ENCODE peak calls at places on chromosomes 13 and 19, in four cellular contexts. N is K562, L is H1, Y is HepG2. E is an unnamed sample.

GRCh38 chr13:72341904-72342303 is 385.5 kb downstream of the MZT1 start:
- DNase-seq in N (no peak), L (no peak), Y (peak), E (no peak)

GRCh38 chr19:4742717-4743646 is 19.3 kb upstream of the DPP9 start:
- DNase-seq in N (no peak), L (peak), Y (no peak), E (no peak)

GRCh38 chr19:36041831-36042230 is 9.2 kb upstream of the CLIP3 start:
- DNase-seq in N (no peak), L (no peak), Y (peak), E (peak)

GRCh38 chr19:2476451-2477140 is 669 bp downstream of the GADD45B start:
- DNase-seq in N (peak), L (peak), Y (no peak), E (no peak)

GRCh38 chr13:74174810-74175209 is 40.6 kb upstream of the KLF12 start:
- DNase-seq in N (no peak), L (no peak), Y (no peak), E (no peak)

GRCh38 chr19:12655546-12655945 is 11.0 kb downstream of the MAN2B1 start:
- DNase-seq in N (no peak), L (no peak), Y (no peak), E (no peak)

GRCh38 chr13:106916329-106916728 is 348.4 kb upstream of the ARGLU1 start:
- DNase-seq in N (no peak), L (no peak), Y (no peak), E (no peak)

GRCh38 chr19:48988286-48988685 is 4.8 kb downstream of the GYS1 start:
- DNase-seq in N (no peak), L (no peak), Y (no peak), E (no peak)

GRCh38 chr13:54563286-54563685 is 1534.7 kb downstream of the OLFM4 start:
- DNase-seq in N (no peak), L (no peak), Y (no peak), E (no peak)

GRCh38 chr19:49216076-49216475 is 58.5 kb downstream of the TRPM4 start:
- DNase-seq in N (no peak), L (no peak), Y (no peak), E (no peak)

GRCh38 chr13:27549406-27549981 is 70.8 kb downstream of the LNX2 start:
- DNase-seq in N (no peak), L (no peak), Y (no peak), E (no peak)

GRCh38 chr19:38073806-38074685 is 150.0 kb downstream of the DPF1 start:
- DNase-seq in N (no peak), L (peak), Y (peak), E (no peak)

DNA sequence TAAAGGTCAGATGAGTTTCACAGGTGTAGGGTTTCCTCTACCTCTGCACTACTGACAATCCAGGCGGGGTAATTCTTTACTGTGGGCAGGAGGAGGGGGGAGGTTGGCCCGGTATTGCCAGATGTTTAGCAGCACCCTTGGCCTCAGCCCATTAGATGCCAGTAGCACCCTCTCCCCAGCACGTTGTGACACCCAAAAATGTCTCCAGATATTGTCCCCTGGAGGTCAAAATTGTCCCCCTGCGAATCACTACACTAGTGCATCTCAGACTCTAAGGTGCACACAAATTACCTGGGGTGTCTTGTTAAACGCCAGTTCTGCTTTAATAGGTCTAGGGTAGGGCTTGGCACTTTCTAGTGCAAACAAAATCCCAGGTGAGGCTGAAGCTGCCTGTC is 3.4 kb upstream of the UBAC2 start:
- DNase-seq in N (no peak), L (no peak), Y (no peak), E (no peak)
- TF ChIP-seq GABPA in N (no peak), L (no peak), Y (no peak), E (no peak)

DNA sequence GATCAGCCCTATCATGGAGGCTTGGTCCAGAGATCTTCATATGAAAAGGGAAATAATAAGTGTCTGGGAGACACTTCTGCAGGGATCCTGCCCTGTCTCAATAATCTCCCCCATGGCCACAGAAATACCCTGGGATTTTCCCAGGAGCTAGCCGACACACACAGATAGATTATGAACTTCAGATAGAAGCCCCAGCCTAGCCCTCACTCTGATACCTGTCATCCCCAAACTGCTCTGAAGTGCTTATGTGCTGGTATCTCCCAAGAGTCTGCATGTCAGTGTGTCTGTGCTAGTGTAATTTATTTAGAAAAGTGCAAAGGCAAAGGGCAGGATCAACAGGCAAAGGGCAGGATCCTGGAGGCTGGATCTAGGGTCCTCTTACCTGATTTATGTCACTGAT is 38.7 kb upstream of the ZNF766 start:
- DNase-seq in N (no peak), L (no peak), Y (no peak), E (no peak)
- TF ChIP-seq GABPA in N (no peak), L (no peak), Y (no peak), E (no peak)

GRCh38 chr13:25692156-25692555 is 320.4 kb downstream of the ATP8A2 start:
- DNase-seq in N (no peak), L (no peak), Y (no peak), E (no peak)
- TF ChIP-seq GABPA in N (no peak), L (no peak), Y (no peak), E (no peak)

GRCh38 chr19:42555801-42556200 is 27.5 kb upstream of the CEACAM1 start:
- DNase-seq in N (no peak), L (no peak), Y (no peak), E (no peak)

GRCh38 chr19:42554046-42554575 is 25.8 kb upstream of the CEACAM1 start:
- DNase-seq in N (no peak), L (no peak), Y (no peak), E (no peak)

GRCh38 chr19:42555317-42555716 is 27.0 kb upstream of the CEACAM1 start:
- DNase-seq in N (no peak), L (no peak), Y (no peak), E (no peak)

GRCh38 chr19:42553292-42554045 is 25.2 kb upstream of the CEACAM1 start:
- DNase-seq in N (no peak), L (no peak), Y (peak), E (peak)

GRCh38 chr19:42552086-42553065 is 24.1 kb upstream of the CEACAM1 start:
- DNase-seq in N (no peak), L (no peak), Y (no peak), E (no peak)
- TF ChIP-seq GABPA in N (no peak), L (no peak), Y (no peak), E (no peak)

GRCh38 chr13:97015661-97016350 is 21.5 kb upstream of the OXGR1 start:
- DNase-seq in N (no peak), L (no peak), Y (no peak), E (no peak)
- TF ChIP-seq GABPA in N (no peak), L (no peak), Y (no peak), E (no peak)

DNA sequence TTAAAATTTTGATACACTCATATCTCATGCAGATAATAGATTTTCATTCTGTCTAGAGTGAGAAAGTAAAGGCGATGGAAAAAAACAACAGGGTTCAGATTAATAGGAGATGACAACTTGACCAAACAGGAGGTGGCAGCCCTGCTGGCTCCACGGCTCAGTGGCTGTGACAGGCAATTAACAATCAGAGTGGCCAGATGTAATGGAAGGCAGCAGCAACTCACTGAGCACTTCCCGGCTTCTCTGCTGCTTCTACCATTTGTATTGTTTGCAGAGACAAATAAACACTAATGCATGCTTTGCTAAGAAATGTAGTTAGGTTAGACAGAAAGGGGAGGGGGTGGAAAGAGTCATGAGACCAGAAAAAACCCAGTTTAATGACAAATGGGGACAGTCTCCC is 473.0 kb upstream of the SLC10A2 start:
- DNase-seq in N (no peak), L (no peak), Y (no peak), E (no peak)
- TF ChIP-seq GABPA in N (no peak), L (no peak), Y (no peak), E (no peak)

DNA sequence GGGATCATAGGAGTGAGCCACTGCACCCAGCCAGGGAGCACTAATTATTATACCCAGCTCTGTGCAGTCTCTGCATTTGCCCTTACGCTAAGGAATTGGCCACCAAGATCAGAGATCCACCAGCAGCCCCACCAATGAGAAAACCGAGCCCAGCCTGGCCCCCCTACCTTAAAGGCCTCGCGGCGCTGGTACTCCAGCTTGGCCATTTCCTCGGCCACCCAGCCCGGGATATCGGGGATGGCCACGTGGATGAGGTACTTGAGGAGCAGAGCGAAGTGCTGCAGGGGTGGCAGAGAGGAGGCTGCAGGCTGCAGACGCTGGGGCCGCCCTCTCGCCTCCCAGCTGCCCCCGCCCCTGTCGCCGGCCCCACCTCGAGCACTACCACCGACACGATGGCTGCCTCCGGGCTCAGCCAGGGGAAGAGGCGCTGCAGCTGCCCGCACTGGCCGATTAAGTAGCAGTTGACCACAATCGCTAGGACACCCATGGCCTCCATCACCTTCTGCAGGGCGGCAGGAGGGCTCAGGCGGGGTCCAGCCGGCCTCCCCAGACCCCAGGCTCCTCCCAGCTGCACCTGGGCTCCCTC is 7.5 kb downstream of the ANO8 start:
- DNase-seq in N (no peak), L (no peak), Y (no peak), E (no peak)
- TF ChIP-seq GABPA in N (no peak), L (no peak), Y (no peak), E (no peak)

DNA sequence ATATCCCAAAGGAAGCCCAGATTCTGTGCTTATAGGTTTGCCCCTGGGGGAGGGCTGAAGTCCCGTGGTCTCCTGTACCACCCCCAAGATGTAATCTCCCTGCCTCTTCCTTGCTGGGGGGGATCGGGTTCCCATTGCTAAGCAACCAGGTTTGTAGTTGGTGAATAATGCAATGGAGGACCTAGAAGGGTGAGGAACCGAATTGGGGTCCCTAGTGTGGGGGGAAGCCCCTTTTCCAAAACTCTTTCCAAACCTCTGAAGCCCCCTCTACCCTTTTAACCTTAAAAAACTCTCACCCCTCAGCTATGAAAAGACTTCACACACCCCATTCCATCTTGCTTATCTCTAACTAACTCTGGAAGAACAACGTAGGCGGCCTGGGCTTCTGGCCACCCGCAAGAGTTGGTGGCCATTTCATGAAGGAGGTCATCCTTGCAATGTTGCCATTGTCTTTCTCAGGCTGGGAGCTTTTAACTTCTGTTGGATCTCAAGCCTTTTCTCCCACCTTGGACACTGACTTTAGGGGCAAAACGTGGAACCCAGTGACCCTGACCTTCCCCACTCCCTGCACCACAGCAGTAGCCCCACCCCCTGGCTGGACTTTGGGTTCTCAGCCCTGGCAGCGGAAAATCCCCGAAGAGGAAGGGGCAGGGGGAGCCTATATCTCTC is 661 bp downstream of the PALM3 start:
- DNase-seq in N (no peak), L (no peak), Y (peak), E (no peak)
- TF ChIP-seq GABPA in N (no peak), L (no peak), Y (no peak), E (no peak)

E was measured in HL-60.